ENCODE peak calls at places on chromosomes 11 and 22, in nine cellular contexts. O is spleen, U is H1, V is thoracic aorta, G is neuronal stem cell, X is tibial nerve, D is aorta, B is right atrium auricular region, M is lower lobe of right lung. Q is an unnamed sample.

GRCh38 chr11:27839226-27839913 is 139.1 kb upstream of the BDNF start:
- DNase-seq in O (no peak), U (no peak), V (no peak), G (no peak), X (no peak), D (no peak), B (no peak), M (no peak), Q (no peak)

GRCh38 chr11:45880772-45881570 is 4.5 kb upstream of the MAPK8IP1 start:
- DNase-seq in O (no peak), U (no peak), V (no peak), G (no peak), X (no peak), D (no peak), B (no peak), M (no peak), Q (no peak)

GRCh38 chr11:130720232-130720787 is 196.0 kb downstream of the SNX19 start:
- DNase-seq in O (no peak), U (no peak), V (no peak), G (no peak), X (no peak), D (no peak), B (no peak), M (no peak), Q (no peak)

GRCh38 chr11:67649634-67650540 is 643 bp downstream of the ACY3 start:
- DNase-seq in O (no peak), U (peak; percentile 47), V (no peak), G (no peak), X (no peak), D (no peak), B (no peak), M (no peak), Q (no peak)

GRCh38 chr11:125464266-125464662 is 31.8 kb downstream of the FEZ1 start:
- DNase-seq in O (no peak), U (no peak), V (no peak), G (no peak), X (no peak), D (no peak), B (no peak), M (no peak), Q (no peak)

GRCh38 chr11:118672865-118673264 is 6.6 kb downstream of the TREH start:
- DNase-seq in O (no peak), U (no peak), V (no peak), G (no peak), X (no peak), D (no peak), B (no peak), M (no peak), Q (no peak)

GRCh38 chr11:116614306-116615210 is 158.2 kb downstream of the BUD13 start:
- DNase-seq in O (no peak), U (no peak), V (no peak), G (no peak), X (no peak), D (no peak), B (peak; percentile 49), M (no peak), Q (no peak)

GRCh38 chr11:17343907-17344306 is 7.7 kb upstream of the NCR3LG1 start:
- DNase-seq in O (no peak), U (no peak), V (no peak), G (no peak), X (no peak), D (no peak), B (no peak), M (no peak), Q (no peak)

GRCh38 chr11:80281194-80281593 is 840.4 kb upstream of the TENM4 start:
- DNase-seq in O (no peak), U (no peak), V (no peak), G (no peak), X (no peak), D (no peak), B (no peak), M (no peak), Q (no peak)

GRCh38 chr11:113316251-113316650 is 1.9 kb downstream of the TTC12 start:
- DNase-seq in O (no peak), U (no peak), V (no peak), G (no peak), X (no peak), D (no peak), B (no peak), M (no peak), Q (no peak)

GRCh38 chr11:77195071-77195705 is 67.1 kb downstream of the MYO7A start:
- DNase-seq in O (peak; percentile 58), U (no peak), V (no peak), G (no peak), X (no peak), D (peak; percentile 38), B (no peak), M (peak; percentile 36), Q (no peak)

GRCh38 chr11:71530602-71531001 is 3.5 kb downstream of the KRTAP5-7 start:
- DNase-seq in O (no peak), U (peak; percentile 13), V (no peak), G (no peak), X (no peak), D (no peak), B (no peak), M (no peak), Q (no peak)

GRCh38 chr22:46959369-46959768 is 196.9 kb downstream of the TBC1D22A start:
- DNase-seq in O (no peak), U (no peak), V (no peak), G (no peak), X (no peak), D (no peak), B (no peak), M (no peak), Q (no peak)

GRCh38 chr22:19750666-19751490 is 9.7 kb upstream of the TBX1 start:
- DNase-seq in O (no peak), U (no peak), V (no peak), G (no peak), X (no peak), D (no peak), B (no peak), M (no peak), Q (no peak)

DNA sequence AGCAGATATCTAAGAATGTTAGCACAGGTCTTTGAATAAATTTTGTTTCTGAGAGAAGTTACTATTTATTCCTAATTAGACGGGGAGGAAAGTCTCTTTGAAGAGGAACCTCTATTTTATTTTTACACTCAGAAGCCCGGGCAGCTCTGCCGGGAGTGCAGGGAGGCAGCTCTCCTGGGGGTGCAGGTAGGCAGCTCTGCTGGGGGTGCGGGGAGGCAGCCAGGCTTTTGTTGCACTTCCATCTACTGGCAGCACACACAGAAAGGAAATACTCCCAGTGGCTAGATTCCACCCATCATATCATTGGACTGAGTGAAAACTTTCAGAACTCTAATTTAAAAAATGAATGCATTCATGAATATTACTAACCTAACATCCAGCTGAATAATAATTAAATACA is 24.6 kb downstream of the OR10A6 start:
- DNase-seq in O (no peak), U (no peak), V (no peak), G (no peak), X (no peak), D (no peak), B (no peak), M (no peak), Q (no peak)
- H3K27ac ChIP-seq in O (no peak overlapping the region), U (no peak overlapping the region), V (no peak overlapping the region), G (peak overlapping the region; percentile 30), X (no peak overlapping the region), D (peak overlapping the region; percentile 83), B (no peak overlapping the region), M (peak overlapping the region; percentile 67), Q (no peak overlapping the region)

DNA sequence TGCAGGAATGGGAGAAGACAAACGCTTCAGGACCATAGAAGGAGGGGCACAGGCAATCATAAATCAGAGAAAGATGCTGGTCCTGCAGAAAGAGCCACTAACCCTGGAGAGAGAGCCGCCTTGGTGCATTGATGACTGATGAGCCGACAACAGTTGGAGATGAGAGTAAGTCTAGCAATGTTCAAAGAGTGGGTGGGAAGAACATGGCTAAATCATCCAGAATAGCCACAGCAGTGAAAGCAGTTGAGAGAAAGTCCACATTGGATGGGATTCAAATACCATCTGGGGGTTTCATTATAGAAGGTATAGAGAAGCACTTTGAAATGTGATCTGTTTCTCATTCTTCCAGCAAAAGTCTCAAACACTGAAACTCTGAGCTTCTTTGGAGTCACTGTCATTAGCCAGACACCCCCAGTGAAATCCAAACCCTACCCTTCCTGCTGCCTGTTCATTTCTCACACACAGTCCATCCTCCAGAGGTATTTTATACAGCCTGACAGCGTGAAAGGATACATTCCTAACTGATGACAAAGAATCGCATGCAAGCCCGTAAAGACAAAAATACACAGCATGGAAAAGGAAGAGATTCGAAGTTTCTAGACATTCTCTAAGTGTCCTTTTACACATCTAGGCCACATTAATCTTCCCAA is 303.1 kb upstream of the MPPED2 start:
- DNase-seq in O (no peak), U (no peak), V (no peak), G (no peak), X (no peak), D (no peak), B (no peak), M (no peak), Q (no peak)
- H3K27ac ChIP-seq in O (no peak overlapping the region), U (no peak overlapping the region), V (no peak overlapping the region), G (no peak overlapping the region), X (no peak overlapping the region), D (no peak overlapping the region), B (no peak overlapping the region), M (no peak overlapping the region), Q (no peak overlapping the region)

DNA sequence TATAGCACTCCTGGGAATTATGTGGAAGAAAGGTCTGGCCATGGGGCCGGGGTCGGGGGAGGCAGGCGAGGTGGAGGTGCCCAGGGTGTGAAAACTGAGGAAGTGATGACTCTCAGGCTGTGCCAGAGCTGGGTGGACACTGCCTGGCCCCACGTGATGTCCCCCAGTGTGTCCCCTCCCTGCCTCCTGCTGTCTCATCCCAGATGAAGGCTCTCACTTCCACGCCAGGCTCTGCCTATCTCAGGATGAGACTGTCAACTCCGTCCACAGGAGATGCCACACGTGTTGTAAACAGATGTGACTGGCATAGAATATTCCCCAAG is 51.4 kb downstream of the RPS6KA4 start:
- DNase-seq in O (peak; percentile 37), U (no peak), V (no peak), G (no peak), X (no peak), D (no peak), B (no peak), M (no peak), Q (no peak)
- H3K27ac ChIP-seq in O (no peak overlapping the region), U (no peak overlapping the region), V (no peak overlapping the region), G (no peak overlapping the region), X (no peak overlapping the region), D (no peak overlapping the region), B (no peak overlapping the region), M (no peak overlapping the region), Q (no peak overlapping the region)

GRCh38 chr22:42438293-42438650 is 6.1 kb upstream of the NFAM1 start:
- DNase-seq in O (no peak), U (no peak), V (no peak), G (no peak), X (no peak), D (no peak), B (no peak), M (no peak), Q (no peak)

GRCh38 chr22:42442746-42443145 is 10.5 kb upstream of the NFAM1 start:
- DNase-seq in O (no peak), U (no peak), V (no peak), G (no peak), X (no peak), D (no peak), B (no peak), M (no peak), Q (no peak)

GRCh38 chr22:42439021-42439420 is 6.8 kb upstream of the NFAM1 start:
- DNase-seq in O (no peak), U (no peak), V (no peak), G (no peak), X (no peak), D (no peak), B (no peak), M (no peak), Q (no peak)

GRCh38 chr22:42439821-42440674 is 7.8 kb upstream of the NFAM1 start:
- DNase-seq in O (peak; percentile 84), U (no peak), V (no peak), G (no peak), X (peak; percentile 40), D (peak; percentile 84), B (no peak), M (peak; percentile 74), Q (no peak)

GRCh38 chr22:42440728-42441127 is 8.5 kb upstream of the NFAM1 start:
- DNase-seq in O (no peak), U (no peak), V (no peak), G (no peak), X (no peak), D (no peak), B (no peak), M (no peak), Q (no peak)
- H3K27ac ChIP-seq in O (peak overlapping the region; percentile 79), U (no peak overlapping the region), V (no peak overlapping the region), G (no peak overlapping the region), X (no peak overlapping the region), D (no peak overlapping the region), B (no peak overlapping the region), M (no peak overlapping the region), Q (no peak overlapping the region)

Q was measured in caudate nucleus.